ENCODE peak calls at places on chromosome 5, in nine cellular contexts. L, F, I, Z, K, W, T, V and M are unnamed samples.

GRCh38 chr5:134506054-134507039 is 19.1 kb upstream of the JADE2 start:
- DNase-seq in T (peak), K (peak), V (peak), L (peak), F (peak), W (no peak), I (no peak), Z (no peak), M (no peak)

GRCh38 chr5:179801304-179802206 is 5.1 kb downstream of the MGAT4B start:
- DNase-seq in K (peak), T (no peak), Z (peak), F (peak), V (peak), I (peak), W (peak), L (peak), M (peak)

GRCh38 chr5:84729326-84729725 is 344.6 kb upstream of the EDIL3 start:
- DNase-seq in Z (no peak), K (no peak), F (no peak), T (no peak), V (no peak), I (no peak), L (no peak), W (peak), M (no peak)

GRCh38 chr5:67381240-67381875 is 184.8 kb upstream of the CD180 start:
- DNase-seq in F (no peak), V (no peak), L (no peak), K (no peak), Z (no peak), W (no peak), I (no peak), T (no peak), M (no peak)

GRCh38 chr5:28398185-28398584 is 1359.8 kb upstream of the CDH9 start:
- DNase-seq in V (no peak), Z (no peak), I (no peak), W (no peak), L (no peak), F (no peak), T (no peak), K (no peak), M (no peak)

GRCh38 chr5:123398058-123398728 is 25.0 kb downstream of the CEP120 start:
- DNase-seq in K (no peak), V (no peak), W (no peak), F (no peak), T (no peak), I (peak), L (no peak), Z (no peak), M (no peak)

GRCh38 chr5:96721351-96721970 is 59.3 kb downstream of the CAST start:
- DNase-seq in I (no peak), W (peak), T (no peak), K (peak), Z (no peak), L (peak), V (no peak), F (no peak), M (no peak)

GRCh38 chr5:88938488-88938887 is 55.5 kb upstream of the MEF2C start:
- DNase-seq in V (no peak), F (no peak), I (no peak), T (no peak), Z (no peak), K (no peak), W (no peak), L (no peak), M (no peak)

GRCh38 chr5:4295663-4296339 is 700.2 kb downstream of the IRX1 start:
- DNase-seq in I (no peak), W (no peak), F (no peak), V (no peak), T (no peak), Z (peak), K (no peak), L (no peak), M (no peak)

GRCh38 chr5:79811904-79812303 is 122.3 kb downstream of the CMYA5 start:
- DNase-seq in W (no peak), T (no peak), L (no peak), I (no peak), V (no peak), Z (no peak), K (no peak), F (no peak), M (no peak)

GRCh38 chr5:142141463-142141862 is 32.9 kb downstream of the NDFIP1 start:
- DNase-seq in W (no peak), K (no peak), V (no peak), I (no peak), T (no peak), L (no peak), Z (no peak), F (no peak), M (peak)
- TF ChIP-seq CTCF in W (no peak), K (no peak), V (no peak), I (no peak), T (no peak), L (no peak), Z (no peak), F (no peak), M (peak)

DNA sequence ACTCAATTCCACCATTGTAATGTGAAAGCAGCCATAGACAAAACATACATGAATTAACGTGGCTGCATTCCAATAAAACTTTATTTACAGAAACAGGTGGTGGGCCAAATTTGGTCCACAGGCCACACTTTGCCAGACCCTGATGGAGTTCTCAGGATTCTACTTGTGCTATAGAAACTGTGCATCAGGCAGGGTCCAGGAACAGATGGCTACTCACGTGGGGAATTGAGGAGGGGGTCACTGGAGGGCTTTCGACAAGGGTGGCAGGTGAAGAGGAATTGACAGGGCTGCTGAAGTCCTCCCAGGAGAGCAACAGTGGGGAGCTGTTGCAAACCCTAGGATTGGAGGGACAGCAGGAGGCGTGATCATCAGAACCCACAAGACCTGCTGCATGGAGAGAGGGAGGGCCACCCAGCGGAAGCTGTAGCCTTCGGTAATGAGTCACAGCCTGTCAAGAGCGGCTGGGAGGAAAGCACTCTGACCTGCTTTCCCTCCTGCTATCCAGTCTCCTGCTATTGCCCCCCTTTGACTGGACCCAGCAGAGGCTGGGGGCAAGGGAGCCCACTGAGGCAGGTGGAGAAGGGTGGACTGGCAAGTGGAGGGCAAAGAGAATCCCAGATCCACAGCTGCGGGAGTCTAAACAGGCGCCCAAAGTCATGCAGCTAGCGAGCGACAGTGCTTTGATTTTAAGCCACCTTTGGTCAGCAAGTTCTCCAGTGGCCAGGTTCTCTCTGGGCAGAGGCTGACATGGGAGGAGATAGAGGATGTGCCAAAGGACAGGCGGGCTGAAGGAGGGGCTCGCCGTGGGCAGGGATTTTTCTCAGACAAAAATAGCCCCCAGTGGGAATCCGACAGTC is 138.3 kb upstream of the SMIM23 start:
- DNase-seq in F (no peak), L (no peak), K (no peak), Z (no peak), W (peak), I (no peak), T (peak), V (no peak), M (no peak)
- TF ChIP-seq CTCF in F (no peak), L (no peak), K (no peak), Z (no peak), W (no peak), I (no peak), T (no peak), V (no peak), M (no peak)

GRCh38 chr5:130045334-130045733 is 141.1 kb downstream of the CHSY3 start:
- DNase-seq in K (no peak), T (no peak), V (no peak), Z (no peak), I (no peak), F (no peak), W (peak), L (no peak), M (no peak)
- TF ChIP-seq CTCF in K (no peak), T (no peak), V (no peak), Z (no peak), I (no peak), F (no peak), W (no peak), L (no peak), M (no peak)

GRCh38 chr5:141388661-141389060 is 1.2 kb downstream of the PCDHGB4 start:
- DNase-seq in F (no peak), L (no peak), Z (no peak), K (no peak), I (no peak), W (no peak), T (no peak), V (no peak), M (no peak)

GRCh38 chr5:141383345-141383744 is 803 bp downstream of the PCDHGA7 start:
- DNase-seq in W (no peak), F (no peak), L (no peak), I (no peak), K (no peak), Z (no peak), T (no peak), V (no peak), M (no peak)

GRCh38 chr5:141384471-141385267 is 2.1 kb downstream of the PCDHGA7 start:
- DNase-seq in F (no peak), V (no peak), L (no peak), I (no peak), K (no peak), Z (no peak), W (no peak), T (no peak), M (no peak)

DNA sequence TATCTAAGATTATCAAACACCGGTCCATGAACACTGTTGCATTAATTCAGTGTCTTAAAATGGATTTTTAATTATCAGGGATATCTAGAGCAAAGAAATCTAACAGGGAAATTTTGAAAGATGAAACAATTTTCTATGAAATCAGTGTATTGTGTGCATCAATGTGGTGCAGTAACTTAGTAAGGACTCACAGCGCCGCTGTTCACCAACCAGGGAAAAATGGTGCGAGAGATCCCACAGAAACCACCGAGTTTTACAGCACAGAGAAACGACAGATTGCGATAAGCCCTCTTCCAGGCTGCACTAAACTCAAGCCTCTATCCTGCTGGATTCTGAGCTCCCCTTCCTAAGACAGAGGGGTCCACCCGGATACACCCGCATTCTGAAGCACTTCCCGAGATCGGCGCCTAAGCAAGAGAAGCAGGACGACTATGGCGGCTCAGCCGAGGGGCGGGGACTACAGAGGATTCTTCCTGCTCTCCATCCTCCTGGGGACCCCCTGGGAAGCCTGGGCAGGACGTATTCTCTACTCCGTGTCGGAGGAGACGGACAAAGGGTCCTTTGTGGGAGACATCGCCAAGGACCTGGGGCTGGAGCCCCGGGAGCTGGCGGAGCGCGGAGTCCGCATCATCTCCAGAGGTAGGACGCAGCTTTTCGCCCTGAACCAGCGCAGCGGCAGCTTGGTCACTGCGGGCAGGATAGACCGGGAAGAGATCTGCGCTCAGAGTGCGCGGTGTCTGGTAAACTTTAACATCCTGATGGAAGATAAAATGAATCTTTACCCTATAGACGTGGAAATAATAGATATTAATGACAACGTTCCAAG is at the start of gene PCDHGA7:
- DNase-seq in I (no peak), F (no peak), K (no peak), V (no peak), Z (no peak), W (peak), T (no peak), L (no peak), M (no peak)
- TF ChIP-seq CTCF in I (no peak), F (no peak), K (peak), V (no peak), Z (no peak), W (peak), T (no peak), L (no peak), M (peak)

DNA sequence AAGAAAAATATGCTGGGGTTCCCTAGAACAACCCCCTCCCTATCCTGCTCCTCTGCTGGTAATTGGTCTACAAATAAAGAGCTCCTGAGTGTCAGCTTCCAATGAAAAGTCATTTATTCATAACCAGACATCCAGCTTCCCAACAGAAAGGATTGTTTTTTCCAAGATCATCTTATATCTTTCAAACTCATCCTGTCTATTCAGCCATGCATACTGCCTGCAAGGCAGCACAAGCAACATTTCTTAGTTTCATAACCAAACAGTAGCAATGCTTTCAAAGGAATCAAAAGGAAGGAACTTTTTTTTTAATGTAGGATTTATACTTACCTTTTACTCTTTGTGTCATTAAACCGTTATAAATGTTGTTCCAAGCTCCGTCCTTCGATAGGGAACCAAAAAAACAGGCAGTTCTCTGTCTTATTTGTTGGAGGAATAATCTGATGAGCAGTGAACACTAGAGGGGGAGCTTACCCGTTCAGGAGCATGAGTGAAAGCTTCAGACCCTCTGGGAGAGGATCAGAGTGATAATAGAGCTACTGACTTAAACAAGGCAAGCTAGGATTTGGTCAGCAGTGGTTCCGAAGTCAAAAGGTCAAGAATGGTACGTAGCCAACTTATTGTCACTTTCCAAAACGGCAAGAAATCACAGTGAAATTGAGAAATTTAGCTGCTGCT is 893.1 kb downstream of the NR2F1-AS1 start:
- DNase-seq in T (peak), F (no peak), K (no peak), I (no peak), W (peak), L (no peak), Z (no peak), V (no peak), M (no peak)
- TF ChIP-seq CTCF in T (no peak), F (no peak), K (no peak), I (no peak), W (peak), L (no peak), Z (no peak), V (no peak), M (no peak)

GRCh38 chr5:173922527-173922926 is 34.4 kb downstream of the CPEB4 start:
- DNase-seq in F (no peak), I (no peak), T (no peak), W (no peak), V (no peak), K (no peak), L (no peak), Z (no peak), M (no peak)

GRCh38 chr5:173923236-173924104 is 35.3 kb downstream of the CPEB4 start:
- DNase-seq in I (no peak), W (no peak), F (no peak), K (no peak), T (no peak), Z (no peak), V (no peak), L (no peak), M (no peak)

GRCh38 chr5:173926359-173926758 is 38.2 kb downstream of the CPEB4 start:
- DNase-seq in Z (no peak), F (peak), K (no peak), L (peak), T (no peak), W (peak), I (no peak), V (no peak), M (no peak)

GRCh38 chr5:173924899-173925298 is 36.8 kb downstream of the CPEB4 start:
- DNase-seq in Z (no peak), K (no peak), F (no peak), T (no peak), I (no peak), W (no peak), L (no peak), V (no peak), M (no peak)

DNA sequence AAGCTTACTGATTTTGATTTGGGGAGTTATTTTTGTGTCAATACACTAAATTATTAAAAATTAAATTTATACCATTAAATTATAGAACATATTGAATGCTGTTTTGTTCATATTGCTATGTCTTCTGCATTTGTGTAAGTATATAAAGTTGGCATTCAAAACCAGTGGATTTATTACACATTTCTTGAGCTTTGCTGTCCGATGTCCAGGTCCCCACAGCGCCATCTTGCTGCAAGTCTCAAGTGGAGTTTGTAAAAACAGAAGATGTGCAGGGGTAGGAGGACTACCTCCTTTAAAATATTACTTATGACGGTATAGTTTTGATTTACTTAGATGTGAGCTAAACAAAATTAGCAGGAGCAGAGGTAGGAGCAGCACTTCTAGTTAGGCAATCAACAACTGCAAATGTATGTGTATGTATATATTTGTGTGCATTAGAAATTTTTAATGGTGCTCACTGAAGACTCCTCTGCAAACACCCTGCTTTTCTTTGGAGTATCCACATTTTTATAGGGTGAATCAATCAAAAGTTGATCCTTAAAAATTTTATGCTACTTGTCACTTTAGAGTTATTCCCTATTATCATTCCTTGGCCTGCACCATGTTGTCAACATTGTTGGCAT is 37.4 kb downstream of the CPEB4 start:
- DNase-seq in Z (peak), F (peak), V (no peak), I (no peak), T (peak), K (no peak), W (peak), L (no peak), M (peak)
- TF ChIP-seq CTCF in Z (peak), F (peak), V (no peak), I (no peak), T (peak), K (peak), W (peak), L (no peak), M (peak)